ENCODE peak calls at places on chromosomes 6 and 20, in nine cellular contexts. Q is NCI-H1092 treated with DMSO at 0.1 percent for 48 hours; I is HTR-8/SVneo; O is T-cell; H is stimulated activated naive CD4-positive, alpha-beta T cell treated with Interleukin-2 at 50 U/mL for 16 hours; Y is HFF-Myc; C is Right ventricle myocardium superior; P is kidney tubule cell; E is amniotic stem cell. J is an unnamed sample.

GRCh38 chr6:145587342-145587741 is 148.0 kb downstream of the EPM2A start:
- DNase-seq in E (no peak), Y (no peak), O (no peak), I (no peak), P (no peak), Q (no peak), H (no peak), C (no peak), J (no peak)

GRCh38 chr6:43454290-43455033 is 886 bp downstream of the DLK2 start:
- DNase-seq in O (peak; percentile 28), E (peak; percentile 81), P (peak; percentile 79), I (peak; percentile 92), Q (peak; percentile 79), C (peak; percentile 93), Y (no peak), H (peak; percentile 47), J (peak; percentile 64)

GRCh38 chr6:42279144-42279781 is 61.6 kb upstream of the MRPS10 start:
- DNase-seq in C (no peak), O (peak; percentile 25), P (peak; percentile 45), H (peak; percentile 6), I (peak; percentile 41), Y (no peak), E (no peak), Q (no peak), J (no peak)

GRCh38 chr6:160520043-160520904 is 143.8 kb downstream of the LPA start:
- DNase-seq in E (peak; percentile 60), H (peak; percentile 72), O (peak; percentile 62), I (peak; percentile 51), C (peak; percentile 86), Y (no peak), Q (peak; percentile 90), P (peak; percentile 53), J (peak; percentile 75)

GRCh38 chr6:3532296-3532916 is 75.6 kb upstream of the SLC22A23 start:
- DNase-seq in C (no peak), H (no peak), E (no peak), Y (no peak), P (no peak), O (no peak), I (no peak), Q (no peak), J (no peak)

GRCh38 chr6:157935786-157936185 is 45.9 kb upstream of the SYNJ2 start:
- DNase-seq in Q (no peak), Y (no peak), O (no peak), E (no peak), H (no peak), I (no peak), C (no peak), P (no peak), J (no peak)

GRCh38 chr6:36677059-36677749 is 1.3 kb upstream of the CDKN1A start:
- DNase-seq in C (no peak), H (no peak), Y (no peak), P (no peak), E (no peak), Q (no peak), I (no peak), O (no peak), J (no peak)

GRCh38 chr6:31383149-31383548 is 20.2 kb upstream of the MICA start:
- DNase-seq in Q (no peak), C (no peak), O (no peak), I (peak; percentile 33), H (no peak), P (peak; percentile 63), E (no peak), Y (no peak), J (no peak)

GRCh38 chr6:31270788-31271640 is 878 bp downstream of the HLA-C start:
- DNase-seq in I (peak; percentile 18), H (peak; percentile 46), Q (no peak), O (peak; percentile 47), E (no peak), P (peak; percentile 63), Y (no peak), C (peak; percentile 74), J (peak; percentile 57)

GRCh38 chr6:134416501-134417154 is 98.7 kb upstream of the SGK1 start:
- DNase-seq in O (no peak), E (no peak), C (no peak), Q (no peak), H (no peak), I (no peak), Y (no peak), P (peak; percentile 96), J (no peak)

GRCh38 chr6:54431466-54431865 is 123.2 kb downstream of the TINAG start:
- DNase-seq in H (no peak), O (no peak), P (no peak), I (no peak), E (no peak), C (no peak), Y (peak; percentile 41), Q (no peak), J (no peak)

GRCh38 chr20:57656821-57657536 is 36.8 kb upstream of the ZBP1 start:
- DNase-seq in P (no peak), H (no peak), Q (no peak), E (no peak), C (peak; percentile 30), Y (no peak), I (no peak), O (no peak), J (no peak)

GRCh38 chr6:54602591-54602990 is 244.0 kb upstream of the FAM83B start:
- DNase-seq in E (no peak), H (no peak), I (no peak), Q (no peak), C (no peak), O (no peak), P (no peak), Y (peak; percentile 49), J (no peak)

GRCh38 chr6:136721467-136721866 is 70.8 kb downstream of the MAP3K5 start:
- DNase-seq in Q (no peak), Y (no peak), E (no peak), O (no peak), P (no peak), I (no peak), H (no peak), C (no peak), J (no peak)

GRCh38 chr6:83417880-83418663 is 12.8 kb downstream of the ME1 start:
- DNase-seq in E (peak; percentile 54), P (peak; percentile 54), C (no peak), Y (peak; percentile 27), Q (peak; percentile 4), O (no peak), H (no peak), I (peak; percentile 32), J (no peak)

GRCh38 chr20:63978319-63979220 is 872 bp downstream of the SAMD10 start:
- DNase-seq in E (no peak), P (peak; percentile 82), I (peak; percentile 78), Y (no peak), O (peak; percentile 20), H (peak; percentile 51), Q (peak; percentile 15), C (peak; percentile 84), J (peak; percentile 35)

GRCh38 chr20:17634666-17635319 is 47.2 kb downstream of the RRBP1 start:
- DNase-seq in E (no peak), O (no peak), P (no peak), H (no peak), Y (no peak), C (peak; percentile 76), I (no peak), Q (no peak), J (no peak)

GRCh38 chr20:32523613-32524218 is 61.4 kb downstream of the NOL4L start:
- DNase-seq in O (no peak), I (no peak), H (no peak), E (no peak), P (no peak), Y (no peak), Q (no peak), C (no peak), J (no peak)

GRCh38 chr6:32151885-32152311 is at the start of gene PRRT1:
- DNase-seq in H (no peak), E (no peak), I (no peak), O (no peak), P (no peak), Y (no peak), C (no peak), Q (no peak), J (no peak)

GRCh38 chr6:109767961-109768360 is 76.9 kb downstream of the FIG4 start:
- DNase-seq in H (no peak), C (no peak), P (no peak), Y (no peak), E (no peak), O (no peak), I (no peak), Q (no peak), J (no peak)

GRCh38 chr6:166751051-166751595 is 124.1 kb upstream of the RPS6KA2 start:
- DNase-seq in E (no peak), I (no peak), H (no peak), O (no peak), C (no peak), P (no peak), Q (no peak), Y (no peak), J (no peak)

GRCh38 chr6:4397307-4397706 is 261.9 kb upstream of the ECI2 start:
- DNase-seq in I (no peak), Y (no peak), H (no peak), Q (no peak), C (peak; percentile 64), O (no peak), P (no peak), E (no peak), J (no peak)

GRCh38 chr6:129860901-129861665 is at the start of gene TMEM244:
- DNase-seq in E (no peak), C (no peak), P (no peak), Y (no peak), O (no peak), I (no peak), Q (peak; percentile 0), H (peak; percentile 1), J (no peak)

GRCh38 chr6:169912266-169913095 is 161.1 kb downstream of the ERMARD start:
- DNase-seq in O (no peak), C (no peak), I (no peak), Q (no peak), P (no peak), Y (no peak), H (no peak), E (no peak), J (no peak)

GRCh38 chr6:37653933-37654565 is 43.6 kb downstream of the MDGA1 start:
- DNase-seq in O (no peak), P (peak; percentile 69), H (no peak), C (no peak), E (no peak), I (peak; percentile 38), Q (no peak), Y (peak; percentile 56), J (no peak)

GRCh38 chr6:144062757-144063156 is 32.6 kb downstream of the SF3B5 start:
- DNase-seq in I (no peak), E (no peak), H (no peak), P (no peak), O (no peak), Y (no peak), C (no peak), Q (no peak), J (no peak)

GRCh38 chr20:60055740-60056139 is 97.5 kb downstream of the CDH26 start:
- DNase-seq in Y (no peak), H (peak; percentile 32), O (peak; percentile 32), P (no peak), I (no peak), Q (no peak), C (peak; percentile 82), E (no peak), J (peak; percentile 22)

GRCh38 chr6:57435475-57436163 is 118.2 kb downstream of the PRIM2 start:
- DNase-seq in I (no peak), E (no peak), O (no peak), P (no peak), Y (no peak), H (no peak), Q (no peak), C (no peak), J (no peak)